ENCODE peak calls at places on chromosome 10, in ten cellular contexts. I is left ventricle myocardium superior; G is non-pigmented ciliary epithelial cell; T is fibroblast of lung; F is DMS 273 treated with DMSO at 0.1 percent for 48 hours; A is stimulated activated CD4-positive, alpha-beta T cell treated with anti-CD3 and anti-CD28 coated beads, Interleukin-12 subunit alpha, Interleukin-12 subunit beta, amount 100 ng/mL, for 48 hours; N is mucosa of gallbladder; Y is uterus; W is nucleus accumbens; O is bronchial epithelial cell. D is an unnamed sample.
A peak's percentile ranks its signal among the peaks of the same experiment; 100 is the strongest.

GRCh38 chr10:96858038-96858705 is 26.1 kb downstream of the LCOR start:
- DNase-seq in I (no peak), G (no peak), T (peak; percentile 66), F (no peak), A (no peak), N (no peak), Y (no peak), W (no peak), O (no peak), D (no peak)

GRCh38 chr10:8498881-8499280 is 444.4 kb downstream of the GATA3 start:
- DNase-seq in I (no peak), G (no peak), T (no peak), F (no peak), A (peak; percentile 5), N (no peak), Y (no peak), W (no peak), O (no peak), D (no peak)

GRCh38 chr10:3877092-3878000 is 92.3 kb upstream of the KLF6 start:
- DNase-seq in I (no peak), G (no peak), T (no peak), F (no peak), A (no peak), N (no peak), Y (no peak), W (no peak), O (peak; percentile 26), D (no peak)

GRCh38 chr10:24825551-24825950 is 101.9 kb upstream of the ARHGAP21 start:
- DNase-seq in I (no peak), G (no peak), T (peak; percentile 58), F (no peak), A (no peak), N (no peak), Y (no peak), W (no peak), O (peak; percentile 68), D (no peak)

GRCh38 chr10:123972481-123973401 is 81.1 kb upstream of the CPXM2 start:
- DNase-seq in I (no peak), G (no peak), T (no peak), F (no peak), A (no peak), N (no peak), Y (no peak), W (no peak), O (no peak), D (no peak)

GRCh38 chr10:62900829-62901571 is 84.8 kb upstream of the EGR2 start:
- DNase-seq in I (no peak), G (no peak), T (no peak), F (no peak), A (no peak), N (no peak), Y (no peak), W (no peak), O (no peak), D (no peak)

GRCh38 chr10:18144928-18145327 is 4.7 kb downstream of the CACNB2 start:
- DNase-seq in I (peak; percentile 80), G (no peak), T (peak; percentile 23), F (no peak), A (no peak), N (peak; percentile 18), Y (peak; percentile 67), W (no peak), O (peak; percentile 7), D (peak; percentile 87)

GRCh38 chr10:123381271-123381670 is 227.1 kb downstream of the BUB3 start:
- DNase-seq in I (no peak), G (no peak), T (peak; percentile 13), F (no peak), A (no peak), N (no peak), Y (no peak), W (no peak), O (peak; percentile 83), D (no peak)

GRCh38 chr10:70576803-70577517 is 25.6 kb downstream of the PRF1 start:
- DNase-seq in I (no peak), G (no peak), T (peak; percentile 54), F (no peak), A (no peak), N (no peak), Y (no peak), W (no peak), O (peak; percentile 52), D (no peak)

GRCh38 chr10:16519908-16520861 is 1.5 kb downstream of the C1QL3 start:
- DNase-seq in I (peak; percentile 24), G (no peak), T (no peak), F (no peak), A (no peak), N (no peak), Y (no peak), W (no peak), O (no peak), D (no peak)

GRCh38 chr10:1432161-1432560 is 305.2 kb downstream of the ADARB2 start:
- DNase-seq in I (no peak), G (no peak), T (no peak), F (no peak), A (no peak), N (no peak), Y (no peak), W (no peak), O (no peak), D (no peak)

GRCh38 chr10:52479567-52479966 is 165.5 kb downstream of the DKK1 start:
- DNase-seq in I (no peak), G (no peak), T (no peak), F (no peak), A (no peak), N (no peak), Y (no peak), W (no peak), O (peak; percentile 31), D (no peak)

GRCh38 chr10:62199584-62199983 is 69.1 kb downstream of the RTKN2 start:
- DNase-seq in I (no peak), G (no peak), T (no peak), F (no peak), A (no peak), N (no peak), Y (no peak), W (no peak), O (peak; percentile 7), D (no peak)

GRCh38 chr10:37434091-37434490 is 308.7 kb downstream of the ANKRD30A start:
- DNase-seq in I (no peak), G (no peak), T (no peak), F (no peak), A (no peak), N (no peak), Y (no peak), W (no peak), O (peak; percentile 37), D (no peak)

GRCh38 chr10:132606031-132606491 is 68.5 kb downstream of the INPP5A start:
- DNase-seq in I (no peak), G (no peak), T (no peak), F (no peak), A (no peak), N (no peak), Y (no peak), W (no peak), O (no peak), D (no peak)

GRCh38 chr10:72263613-72264241 is 10.0 kb upstream of the DDIT4 start:
- DNase-seq in I (no peak), G (no peak), T (no peak), F (no peak), A (no peak), N (peak; percentile 68), Y (no peak), W (no peak), O (peak; percentile 92), D (no peak)

GRCh38 chr10:80204801-80205477 is 398 bp downstream of the ANXA11 start:
- DNase-seq in I (peak; percentile 46), G (no peak), T (peak; percentile 37), F (no peak), A (no peak), N (no peak), Y (no peak), W (no peak), O (no peak), D (peak; percentile 44)

GRCh38 chr10:92200564-92200963 is 90.3 kb downstream of the CPEB3 start:
- DNase-seq in I (no peak), G (no peak), T (peak; percentile 51), F (no peak), A (no peak), N (no peak), Y (no peak), W (no peak), O (peak; percentile 95), D (no peak)

GRCh38 chr10:58781873-58782488 is 269.3 kb downstream of the BICC1 start:
- DNase-seq in I (no peak), G (no peak), T (peak; percentile 40), F (no peak), A (no peak), N (no peak), Y (no peak), W (no peak), O (peak; percentile 71), D (no peak)

GRCh38 chr10:104273291-104273690 is 4.3 kb downstream of the GSTO2 start:
- DNase-seq in I (no peak), G (no peak), T (no peak), F (no peak), A (no peak), N (no peak), Y (no peak), W (no peak), O (no peak), D (no peak)

GRCh38 chr10:121368347-121369025 is 229.8 kb downstream of the FGFR2 start:
- DNase-seq in I (no peak), G (no peak), T (no peak), F (no peak), A (no peak), N (no peak), Y (no peak), W (no peak), O (no peak), D (no peak)

GRCh38 chr10:86446987-86447386 is 74.6 kb downstream of the WAPL start:
- DNase-seq in I (no peak), G (no peak), T (no peak), F (no peak), A (no peak), N (no peak), Y (no peak), W (no peak), O (no peak), D (no peak)

GRCh38 chr10:78214931-78215330 is 181.3 kb downstream of the RPS24 start:
- DNase-seq in I (no peak), G (no peak), T (no peak), F (no peak), A (no peak), N (no peak), Y (no peak), W (no peak), O (no peak), D (no peak)

GRCh38 chr10:101285519-101286070 is 56.3 kb upstream of the LBX1 start:
- DNase-seq in I (no peak), G (no peak), T (no peak), F (peak; percentile 4), A (no peak), N (no peak), Y (no peak), W (no peak), O (no peak), D (no peak)

D was measured in heart left ventricle.